ENCODE peak calls at places on chromosome 4, in seven cellular contexts. One of them, this sample, is unnamed.

GRCh38 chr4:153933851-153934688 is 145.2 kb upstream of the SFRP2 start:
- DNase-seq in colonic mucosa: no peak
- DNase-seq in heart left ventricle: no peak
- DNase-seq in omental fat pad: no peak
- DNase-seq in CD4-positive, alpha-beta T cell: no peak
- DNase-seq in DND-41: no peak
- DNase-seq in ascending aorta: no peak
- DNase-seq in this sample: no peak

GRCh38 chr4:53633608-53634007 is 42.3 kb upstream of the LNX1 start:
- DNase-seq in colonic mucosa: no peak
- DNase-seq in heart left ventricle: no peak
- DNase-seq in omental fat pad: no peak
- DNase-seq in CD4-positive, alpha-beta T cell: no peak
- DNase-seq in DND-41: no peak
- DNase-seq in ascending aorta: no peak
- DNase-seq in this sample: no peak

GRCh38 chr4:92299152-92299551 is 4.6 kb upstream of the GRID2 start:
- DNase-seq in colonic mucosa: no peak
- DNase-seq in heart left ventricle: no peak
- DNase-seq in omental fat pad: no peak
- DNase-seq in CD4-positive, alpha-beta T cell: no peak
- DNase-seq in DND-41: no peak
- DNase-seq in ascending aorta: no peak
- DNase-seq in this sample: no peak

GRCh38 chr4:151745727-151746231 is 15.0 kb downstream of the GATB start:
- DNase-seq in colonic mucosa: no peak
- DNase-seq in heart left ventricle: no peak
- DNase-seq in omental fat pad: no peak
- DNase-seq in CD4-positive, alpha-beta T cell: no peak
- DNase-seq in DND-41: no peak
- DNase-seq in ascending aorta: no peak
- DNase-seq in this sample: no peak

GRCh38 chr4:109465065-109465464 is 31.4 kb downstream of the SEC24B start:
- DNase-seq in colonic mucosa: no peak
- DNase-seq in heart left ventricle: no peak
- DNase-seq in omental fat pad: no peak
- DNase-seq in CD4-positive, alpha-beta T cell: no peak
- DNase-seq in DND-41: no peak
- DNase-seq in ascending aorta: no peak
- DNase-seq in this sample: no peak

GRCh38 chr4:99468891-99469290 is 33.7 kb upstream of the ADH7 start:
- DNase-seq in colonic mucosa: no peak
- DNase-seq in heart left ventricle: no peak
- DNase-seq in omental fat pad: no peak
- DNase-seq in CD4-positive, alpha-beta T cell: no peak
- DNase-seq in DND-41: no peak
- DNase-seq in ascending aorta: no peak
- DNase-seq in this sample: no peak

GRCh38 chr4:7132730-7133582 is 59.4 kb upstream of the SORCS2 start:
- DNase-seq in colonic mucosa: no peak
- DNase-seq in heart left ventricle: peak; percentile 26
- DNase-seq in omental fat pad: no peak
- DNase-seq in CD4-positive, alpha-beta T cell: no peak
- DNase-seq in DND-41: no peak
- DNase-seq in ascending aorta: no peak
- DNase-seq in this sample: no peak

GRCh38 chr4:174274436-174274835 is 9.0 kb downstream of the FBXO8 start:
- DNase-seq in colonic mucosa: no peak
- DNase-seq in heart left ventricle: no peak
- DNase-seq in omental fat pad: no peak
- DNase-seq in CD4-positive, alpha-beta T cell: no peak
- DNase-seq in DND-41: no peak
- DNase-seq in ascending aorta: no peak
- DNase-seq in this sample: no peak

GRCh38 chr4:98564847-98565246 is 93.6 kb downstream of the TSPAN5 start:
- DNase-seq in colonic mucosa: no peak
- DNase-seq in heart left ventricle: no peak
- DNase-seq in omental fat pad: no peak
- DNase-seq in CD4-positive, alpha-beta T cell: no peak
- DNase-seq in DND-41: no peak
- DNase-seq in ascending aorta: no peak
- DNase-seq in this sample: no peak

GRCh38 chr4:139738846-139739613 is 73.4 kb downstream of the MGST2 start:
- DNase-seq in colonic mucosa: no peak
- DNase-seq in heart left ventricle: no peak
- DNase-seq in omental fat pad: no peak
- DNase-seq in CD4-positive, alpha-beta T cell: no peak
- DNase-seq in DND-41: no peak
- DNase-seq in ascending aorta: no peak
- DNase-seq in this sample: no peak

GRCh38 chr4:155734065-155734464 is 24.8 kb upstream of the GUCY1B1 start:
- DNase-seq in colonic mucosa: no peak
- DNase-seq in heart left ventricle: no peak
- DNase-seq in omental fat pad: no peak
- DNase-seq in CD4-positive, alpha-beta T cell: no peak
- DNase-seq in DND-41: no peak
- DNase-seq in ascending aorta: no peak
- DNase-seq in this sample: no peak

GRCh38 chr4:134544303-134544761 is 342.7 kb upstream of the PABPC4L start:
- DNase-seq in colonic mucosa: no peak
- DNase-seq in heart left ventricle: no peak
- DNase-seq in omental fat pad: no peak
- DNase-seq in CD4-positive, alpha-beta T cell: no peak
- DNase-seq in DND-41: no peak
- DNase-seq in ascending aorta: no peak
- DNase-seq in this sample: no peak

GRCh38 chr4:48831532-48832015 is 686 bp downstream of the OCIAD1 start:
- DNase-seq in colonic mucosa: no peak
- DNase-seq in heart left ventricle: no peak
- DNase-seq in omental fat pad: no peak
- DNase-seq in CD4-positive, alpha-beta T cell: no peak
- DNase-seq in DND-41: no peak
- DNase-seq in ascending aorta: no peak
- DNase-seq in this sample: no peak

GRCh38 chr4:125440814-125441213 is 126.1 kb downstream of the FAT4 start:
- DNase-seq in colonic mucosa: no peak
- DNase-seq in heart left ventricle: no peak
- DNase-seq in omental fat pad: no peak
- DNase-seq in CD4-positive, alpha-beta T cell: no peak
- DNase-seq in DND-41: no peak
- DNase-seq in ascending aorta: no peak
- DNase-seq in this sample: no peak

GRCh38 chr4:95165926-95166524 is 382.7 kb downstream of the UNC5C start:
- DNase-seq in colonic mucosa: peak; percentile 35
- DNase-seq in heart left ventricle: no peak
- DNase-seq in omental fat pad: no peak
- DNase-seq in CD4-positive, alpha-beta T cell: no peak
- DNase-seq in DND-41: peak; percentile 66
- DNase-seq in ascending aorta: no peak
- DNase-seq in this sample: peak; percentile 37

GRCh38 chr4:38163216-38164006 is 203.2 kb downstream of the PTTG2 start:
- DNase-seq in colonic mucosa: no peak
- DNase-seq in heart left ventricle: no peak
- DNase-seq in omental fat pad: no peak
- DNase-seq in CD4-positive, alpha-beta T cell: no peak
- DNase-seq in DND-41: no peak
- DNase-seq in ascending aorta: peak; percentile 11
- DNase-seq in this sample: peak; percentile 46

GRCh38 chr4:33722254-33722653 is 2522.1 kb downstream of the ARAP2 start:
- DNase-seq in colonic mucosa: no peak
- DNase-seq in heart left ventricle: no peak
- DNase-seq in omental fat pad: no peak
- DNase-seq in CD4-positive, alpha-beta T cell: no peak
- DNase-seq in DND-41: no peak
- DNase-seq in ascending aorta: no peak
- DNase-seq in this sample: no peak

GRCh38 chr4:144449623-144450022 is 196.3 kb upstream of the HHIP start:
- DNase-seq in colonic mucosa: peak; percentile 18
- DNase-seq in heart left ventricle: no peak
- DNase-seq in omental fat pad: no peak
- DNase-seq in CD4-positive, alpha-beta T cell: no peak
- DNase-seq in DND-41: no peak
- DNase-seq in ascending aorta: no peak
- DNase-seq in this sample: no peak

GRCh38 chr4:126583509-126583908 is 1049.2 kb upstream of the INTU start:
- DNase-seq in colonic mucosa: no peak
- DNase-seq in heart left ventricle: no peak
- DNase-seq in omental fat pad: no peak
- DNase-seq in CD4-positive, alpha-beta T cell: no peak
- DNase-seq in DND-41: no peak
- DNase-seq in ascending aorta: no peak
- DNase-seq in this sample: no peak

DNA sequence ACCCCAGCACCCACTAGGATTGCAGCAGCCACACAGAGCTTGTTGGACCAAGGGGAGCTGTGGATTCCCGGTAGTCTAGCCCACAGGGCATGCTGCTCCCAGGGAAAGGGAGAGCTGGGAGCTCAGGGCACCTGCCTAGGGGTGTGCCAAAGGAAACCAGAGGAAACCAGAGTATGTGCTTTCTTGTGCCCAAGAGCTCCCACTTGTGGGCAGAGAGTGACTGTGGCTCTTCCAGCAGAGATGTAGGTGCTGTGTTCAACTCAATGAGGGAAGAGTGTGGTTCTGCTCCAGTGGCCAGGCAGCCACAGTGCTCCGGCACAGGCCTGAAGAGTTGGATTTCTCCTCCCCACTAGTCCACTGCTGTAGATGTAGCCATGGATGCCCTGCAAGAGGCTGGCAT is 1050.0 kb upstream of the INTU start:
- DNase-seq in colonic mucosa: no peak
- DNase-seq in heart left ventricle: no peak
- DNase-seq in omental fat pad: no peak
- DNase-seq in CD4-positive, alpha-beta T cell: no peak
- DNase-seq in DND-41: no peak
- DNase-seq in ascending aorta: no peak
- DNase-seq in this sample: no peak
- TF ChIP-seq CTCF in colonic mucosa: no peak
- TF ChIP-seq CTCF in heart left ventricle: no peak
- TF ChIP-seq CTCF in omental fat pad: no peak
- TF ChIP-seq CTCF in CD4-positive, alpha-beta T cell: no peak
- TF ChIP-seq CTCF in DND-41: no peak
- TF ChIP-seq CTCF in ascending aorta: no peak
- TF ChIP-seq CTCF in this sample: no peak

GRCh38 chr4:4259484-4260100 is 11.6 kb upstream of the TMEM128 start:
- DNase-seq in colonic mucosa: no peak
- DNase-seq in heart left ventricle: no peak
- DNase-seq in omental fat pad: no peak
- DNase-seq in CD4-positive, alpha-beta T cell: no peak
- DNase-seq in DND-41: no peak
- DNase-seq in ascending aorta: no peak
- DNase-seq in this sample: no peak

GRCh38 chr4:4256799-4257198 is 8.8 kb upstream of the TMEM128 start:
- DNase-seq in colonic mucosa: no peak
- DNase-seq in heart left ventricle: no peak
- DNase-seq in omental fat pad: no peak
- DNase-seq in CD4-positive, alpha-beta T cell: no peak
- DNase-seq in DND-41: peak; percentile 16
- DNase-seq in ascending aorta: peak; percentile 34
- DNase-seq in this sample: peak; percentile 13

GRCh38 chr4:4254666-4255065 is 6.6 kb upstream of the TMEM128 start:
- DNase-seq in colonic mucosa: no peak
- DNase-seq in heart left ventricle: no peak
- DNase-seq in omental fat pad: no peak
- DNase-seq in CD4-positive, alpha-beta T cell: no peak
- DNase-seq in DND-41: no peak
- DNase-seq in ascending aorta: peak; percentile 18
- DNase-seq in this sample: no peak

GRCh38 chr4:4260185-4260751 is 12.2 kb upstream of the TMEM128 start:
- DNase-seq in colonic mucosa: no peak
- DNase-seq in heart left ventricle: no peak
- DNase-seq in omental fat pad: no peak
- DNase-seq in CD4-positive, alpha-beta T cell: no peak
- DNase-seq in DND-41: no peak
- DNase-seq in ascending aorta: no peak
- DNase-seq in this sample: peak; percentile 10
- TF ChIP-seq CTCF in colonic mucosa: no peak
- TF ChIP-seq CTCF in heart left ventricle: peak; percentile 13
- TF ChIP-seq CTCF in omental fat pad: no peak
- TF ChIP-seq CTCF in CD4-positive, alpha-beta T cell: peak; percentile 71
- TF ChIP-seq CTCF in DND-41: peak; percentile 71
- TF ChIP-seq CTCF in ascending aorta: no peak
- TF ChIP-seq CTCF in this sample: peak; percentile 54

GRCh38 chr4:184097240-184097619 is 120.4 kb downstream of the ENPP6 start:
- DNase-seq in colonic mucosa: peak; percentile 37
- DNase-seq in heart left ventricle: peak; percentile 84
- DNase-seq in omental fat pad: no peak
- DNase-seq in CD4-positive, alpha-beta T cell: no peak
- DNase-seq in DND-41: no peak
- DNase-seq in ascending aorta: peak; percentile 76
- DNase-seq in this sample: peak; percentile 57
- TF ChIP-seq CTCF in colonic mucosa: peak; percentile 14
- TF ChIP-seq CTCF in heart left ventricle: peak; percentile 26
- TF ChIP-seq CTCF in omental fat pad: no peak
- TF ChIP-seq CTCF in CD4-positive, alpha-beta T cell: no peak
- TF ChIP-seq CTCF in DND-41: no peak
- TF ChIP-seq CTCF in ascending aorta: peak; percentile 47
- TF ChIP-seq CTCF in this sample: peak; percentile 47

GRCh38 chr4:12036450-12036849 is 607.8 kb upstream of the HS3ST1 start:
- DNase-seq in colonic mucosa: no peak
- DNase-seq in heart left ventricle: no peak
- DNase-seq in omental fat pad: no peak
- DNase-seq in CD4-positive, alpha-beta T cell: no peak
- DNase-seq in DND-41: no peak
- DNase-seq in ascending aorta: no peak
- DNase-seq in this sample: no peak

DNA sequence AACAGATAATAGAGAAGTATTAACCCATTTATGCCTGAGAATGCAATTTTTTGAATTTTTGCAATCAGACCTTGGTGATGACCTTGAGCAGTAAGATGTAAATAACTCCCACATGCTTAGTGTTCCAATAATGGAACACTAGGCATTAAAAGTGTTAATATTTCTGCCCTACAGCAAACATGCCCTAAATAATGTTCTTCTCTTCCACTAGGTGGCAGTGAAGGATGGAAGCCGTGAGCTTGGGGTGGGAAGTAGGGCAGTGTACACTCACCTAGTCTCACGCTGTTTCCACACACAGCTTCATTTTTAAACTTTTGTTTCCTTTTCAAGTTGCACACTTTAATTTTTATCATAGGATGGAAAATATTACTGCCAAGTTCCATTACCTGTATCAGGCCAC is 613.1 kb upstream of the HS3ST1 start:
- DNase-seq in colonic mucosa: no peak
- DNase-seq in heart left ventricle: no peak
- DNase-seq in omental fat pad: no peak
- DNase-seq in CD4-positive, alpha-beta T cell: no peak
- DNase-seq in DND-41: no peak
- DNase-seq in ascending aorta: no peak
- DNase-seq in this sample: no peak
- TF ChIP-seq CTCF in colonic mucosa: no peak
- TF ChIP-seq CTCF in heart left ventricle: peak; percentile 42
- TF ChIP-seq CTCF in omental fat pad: no peak
- TF ChIP-seq CTCF in CD4-positive, alpha-beta T cell: no peak
- TF ChIP-seq CTCF in DND-41: peak; percentile 41
- TF ChIP-seq CTCF in ascending aorta: no peak
- TF ChIP-seq CTCF in this sample: peak; percentile 18

DNA sequence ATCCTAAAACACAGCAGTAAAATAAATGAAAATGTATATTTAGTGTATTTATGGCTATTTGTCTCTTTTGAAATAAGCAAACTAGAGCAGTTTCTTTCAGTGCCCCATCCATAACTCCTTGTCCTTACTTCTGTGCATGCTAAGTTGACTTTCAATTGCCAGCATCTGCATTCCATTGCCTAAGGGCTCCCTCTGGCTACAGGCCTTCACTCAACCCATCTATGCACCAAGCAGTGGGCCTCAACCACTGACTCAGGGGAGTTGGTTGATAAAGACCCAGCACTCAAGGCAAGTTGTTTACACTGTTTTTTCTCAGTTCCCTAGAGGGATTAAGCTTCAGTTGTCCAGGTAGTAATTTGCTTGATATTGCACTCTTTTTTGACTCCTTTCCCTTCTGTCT is 265.7 kb downstream of the IQCM start:
- DNase-seq in colonic mucosa: no peak
- DNase-seq in heart left ventricle: no peak
- DNase-seq in omental fat pad: no peak
- DNase-seq in CD4-positive, alpha-beta T cell: no peak
- DNase-seq in DND-41: no peak
- DNase-seq in ascending aorta: no peak
- DNase-seq in this sample: no peak
- TF ChIP-seq CTCF in colonic mucosa: no peak
- TF ChIP-seq CTCF in heart left ventricle: peak; percentile 40
- TF ChIP-seq CTCF in omental fat pad: no peak
- TF ChIP-seq CTCF in CD4-positive, alpha-beta T cell: no peak
- TF ChIP-seq CTCF in DND-41: no peak
- TF ChIP-seq CTCF in ascending aorta: no peak
- TF ChIP-seq CTCF in this sample: no peak